ENCODE peak calls at places on chromosomes 5 and 9, in nine cellular contexts. M, V, N, W, H, I, B, L and O are unnamed samples.

GRCh38 chr5:126831175-126831574 is 54.2 kb downstream of the LMNB1 start:
- DNase-seq in M (no peak), V (no peak), N (no peak), W (no peak), H (no peak), I (no peak), B (no peak), L (no peak), O (no peak)

GRCh38 chr9:105475302-105475701 is 27.5 kb downstream of the FSD1L start:
- DNase-seq in M (no peak), V (no peak), N (no peak), W (no peak), H (no peak), I (peak), B (peak), L (no peak), O (no peak)

GRCh38 chr5:168114444-168115017 is 176.9 kb upstream of the WWC1 start:
- DNase-seq in M (peak), V (no peak), N (no peak), W (peak), H (no peak), I (peak), B (peak), L (peak), O (no peak)

GRCh38 chr9:79611091-79611614 is 39.4 kb downstream of the TLE4 start:
- DNase-seq in M (no peak), V (no peak), N (no peak), W (no peak), H (no peak), I (no peak), B (peak), L (no peak), O (no peak)

GRCh38 chr9:127805620-127806019 is 2.9 kb downstream of the FPGS start:
- DNase-seq in M (peak), V (no peak), N (no peak), W (no peak), H (no peak), I (peak), B (no peak), L (no peak), O (no peak)

GRCh38 chr9:81389569-81389993 is 299.8 kb downstream of the TLE1 start:
- DNase-seq in M (no peak), V (peak), N (peak), W (no peak), H (peak), I (no peak), B (peak), L (no peak), O (peak)

GRCh38 chr5:24832021-24832420 is 187.2 kb upstream of the CDH10 start:
- DNase-seq in M (no peak), V (no peak), N (no peak), W (no peak), H (no peak), I (no peak), B (no peak), L (no peak), O (no peak)

GRCh38 chr5:58156977-58157701 is 302.7 kb downstream of the PLK2 start:
- DNase-seq in M (no peak), V (no peak), N (no peak), W (no peak), H (no peak), I (no peak), B (peak), L (no peak), O (no peak)

GRCh38 chr9:10875752-10876151 is 262.9 kb upstream of the PTPRD start:
- DNase-seq in M (no peak), V (no peak), N (no peak), W (no peak), H (no peak), I (no peak), B (peak), L (no peak), O (no peak)

GRCh38 chr9:76542360-76542759 is 83.4 kb downstream of the GCNT1 start:
- DNase-seq in M (no peak), V (no peak), N (no peak), W (no peak), H (no peak), I (no peak), B (no peak), L (no peak), O (no peak)

GRCh38 chr5:176461349-176461748 is 13.2 kb downstream of the FAF2 start:
- DNase-seq in M (no peak), V (no peak), N (no peak), W (no peak), H (no peak), I (no peak), B (no peak), L (no peak), O (no peak)

GRCh38 chr5:149600932-149601331 is 19.6 kb downstream of the ARHGEF37 start:
- DNase-seq in M (no peak), V (no peak), N (no peak), W (no peak), H (no peak), I (no peak), B (no peak), L (no peak), O (no peak)

GRCh38 chr9:75133396-75133795 is 45.1 kb downstream of the OSTF1 start:
- DNase-seq in M (no peak), V (no peak), N (no peak), W (no peak), H (no peak), I (no peak), B (no peak), L (no peak), O (no peak)

GRCh38 chr5:6829150-6829784 is 116.0 kb downstream of the TENT4A start:
- DNase-seq in M (no peak), V (no peak), N (no peak), W (no peak), H (no peak), I (no peak), B (no peak), L (no peak), O (no peak)

GRCh38 chr9:2622361-2623045 is 916 bp downstream of the VLDLR start:
- DNase-seq in M (peak), V (peak), N (peak), W (peak), H (peak), I (peak), B (no peak), L (peak), O (no peak)

GRCh38 chr9:112048924-112049785 is 125.9 kb downstream of the SUSD1 start:
- DNase-seq in M (no peak), V (no peak), N (no peak), W (no peak), H (no peak), I (no peak), B (peak), L (peak), O (no peak)

GRCh38 chr9:37029304-37029775 is 4.7 kb downstream of the PAX5 start:
- DNase-seq in M (no peak), V (no peak), N (no peak), W (no peak), H (no peak), I (no peak), B (no peak), L (no peak), O (no peak)

GRCh38 chr5:100779669-100780375 is 123.3 kb downstream of the ST8SIA4 start:
- DNase-seq in M (no peak), V (no peak), N (no peak), W (no peak), H (no peak), I (no peak), B (no peak), L (no peak), O (no peak)

GRCh38 chr5:156991714-156992113 is 28.7 kb upstream of the TIMD4 start:
- DNase-seq in M (no peak), V (no peak), N (no peak), W (no peak), H (no peak), I (no peak), B (no peak), L (no peak), O (no peak)

GRCh38 chr9:13027834-13028233 is 251.7 kb downstream of the MPDZ start:
- DNase-seq in M (no peak), V (no peak), N (no peak), W (no peak), H (no peak), I (no peak), B (no peak), L (no peak), O (no peak)

GRCh38 chr9:109016132-109016531 is 2.8 kb upstream of the CTNNAL1 start:
- DNase-seq in M (no peak), V (no peak), N (no peak), W (no peak), H (no peak), I (no peak), B (no peak), L (no peak), O (no peak)

GRCh38 chr5:11258001-11258400 is 497.0 kb upstream of the DAP start:
- DNase-seq in M (no peak), V (no peak), N (no peak), W (no peak), H (no peak), I (no peak), B (no peak), L (no peak), O (no peak)

GRCh38 chr9:7097785-7098420 is 340.1 kb downstream of the KDM4C start:
- DNase-seq in M (no peak), V (no peak), N (no peak), W (no peak), H (no peak), I (no peak), B (peak), L (no peak), O (no peak)

GRCh38 chr9:130185494-130186005 is 13.3 kb downstream of the NCS1 start:
- DNase-seq in M (no peak), V (no peak), N (peak), W (no peak), H (no peak), I (peak), B (no peak), L (no peak), O (peak)

GRCh38 chr9:129436751-129437625 is 183.9 kb downstream of the C9orf50 start:
- DNase-seq in M (peak), V (peak), N (peak), W (no peak), H (peak), I (peak), B (no peak), L (peak), O (no peak)

DNA sequence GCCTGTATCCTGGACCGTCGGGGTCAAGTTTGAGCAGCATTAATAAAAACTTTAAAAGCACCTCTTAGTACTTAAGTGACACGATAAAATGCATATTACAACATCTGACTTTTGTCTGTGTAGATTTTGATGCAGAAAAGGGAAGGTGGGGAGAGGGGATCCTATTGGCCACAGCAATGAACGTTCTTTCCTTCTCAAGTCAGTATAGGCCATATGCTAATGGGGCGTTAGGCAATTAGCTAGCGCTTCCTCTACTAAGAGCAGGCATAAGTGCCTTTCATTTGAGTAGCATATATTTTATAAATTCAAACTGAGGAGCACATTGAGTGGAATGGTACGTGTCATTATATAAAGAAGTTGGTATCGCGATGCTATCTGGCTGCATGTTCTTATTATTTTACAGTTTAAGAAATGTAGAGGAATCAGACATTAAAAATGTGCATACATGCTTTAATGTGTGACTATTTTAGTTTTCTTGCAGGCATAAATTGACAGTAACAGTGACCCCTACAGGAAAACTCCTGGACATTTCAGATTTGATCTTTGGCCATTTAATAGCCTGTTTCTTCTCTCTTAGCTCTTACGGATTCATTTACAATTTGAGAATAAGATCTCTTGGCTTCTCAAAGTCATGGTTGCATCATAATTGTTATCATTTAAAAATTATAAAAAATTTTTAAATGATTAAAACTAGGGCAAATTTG is 1.1 kb upstream of the GNA14 start:
- DNase-seq in M (no peak), V (no peak), N (no peak), W (no peak), H (no peak), I (no peak), B (peak), L (no peak), O (no peak)
- TF ChIP-seq CTCF in M (peak), V (peak), N (peak), W (peak), H (peak), I (peak), B (peak), L (no peak), O (peak)

GRCh38 chr5:170700503-170700902 is 83.0 kb upstream of the GABRP start:
- DNase-seq in M (no peak), V (no peak), N (no peak), W (no peak), H (no peak), I (no peak), B (no peak), L (no peak), O (no peak)
- H3K4me3 ChIP-seq in M (no peak), V (no peak), N (no peak), W (no peak), H (no peak), I (no peak), B (no peak), L (no peak), O (no peak)

GRCh38 chr5:34868736-34869135 is 29.8 kb downstream of the TTC23L start:
- DNase-seq in M (no peak), V (no peak), N (no peak), W (no peak), H (no peak), I (no peak), B (no peak), L (no peak), O (no peak)

GRCh38 chr5:34867660-34868059 is 28.7 kb downstream of the TTC23L start:
- DNase-seq in M (no peak), V (no peak), N (no peak), W (no peak), H (no peak), I (no peak), B (no peak), L (no peak), O (no peak)

GRCh38 chr5:34865131-34865530 is 26.2 kb downstream of the TTC23L start:
- DNase-seq in M (no peak), V (no peak), N (no peak), W (no peak), H (no peak), I (no peak), B (no peak), L (no peak), O (no peak)

GRCh38 chr5:34869256-34869655 is 30.3 kb downstream of the TTC23L start:
- DNase-seq in M (no peak), V (no peak), N (no peak), W (no peak), H (no peak), I (no peak), B (no peak), L (no peak), O (no peak)

GRCh38 chr5:34866989-34867471 is 28.1 kb downstream of the TTC23L start:
- DNase-seq in M (no peak), V (no peak), N (no peak), W (peak), H (no peak), I (no peak), B (no peak), L (no peak), O (no peak)
- H3K27ac ChIP-seq in M (no peak), V (no peak), N (no peak), W (no peak), H (no peak), I (no peak), B (no peak), L (no peak), O (no peak)

DNA sequence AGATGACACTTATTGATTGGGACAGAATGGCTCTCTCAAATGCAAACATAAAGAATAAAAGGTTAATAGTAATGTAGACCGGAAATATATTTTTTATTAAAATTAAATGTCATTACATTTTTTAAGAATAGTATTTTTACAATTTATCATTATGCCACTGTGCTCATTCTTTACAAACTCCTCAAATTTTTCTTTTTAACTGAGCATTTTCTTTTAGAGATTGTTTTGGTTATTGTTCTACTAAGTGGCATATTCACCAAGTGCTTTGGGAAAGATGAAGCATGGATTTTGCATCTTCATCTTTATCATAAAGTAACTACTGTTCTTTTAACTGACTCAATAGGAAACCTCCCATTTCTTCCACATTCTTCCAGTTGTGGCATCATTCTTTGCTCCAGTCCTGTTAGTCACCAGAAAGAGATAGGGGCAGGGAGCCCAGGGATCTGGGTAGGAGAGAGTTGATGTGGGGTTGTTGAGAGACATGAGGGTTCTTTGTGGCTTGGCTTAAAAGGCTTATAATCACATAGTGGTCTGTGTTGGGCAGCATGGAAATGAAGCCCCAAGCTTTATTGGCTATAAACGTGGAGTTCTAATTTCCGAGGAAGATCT is 69.8 kb downstream of the SYK start:
- DNase-seq in M (no peak), V (no peak), N (no peak), W (no peak), H (no peak), I (no peak), B (no peak), L (no peak), O (no peak)
- TF ChIP-seq CTCF in M (no peak), V (no peak), N (no peak), W (no peak), H (no peak), I (no peak), B (no peak), L (no peak), O (peak)